ENCODE peak calls at places on chromosomes 3 and 15, in five cellular contexts. K is AG04450, Z is brain microvascular endothelial cell, A is suprapubic skin, H is SK-N-SH. L is an unnamed sample.

GRCh38 chr15:65081758-65082157 is 5.2 kb downstream of the KBTBD13 start:
- DNase-seq in K (no peak), Z (no peak), A (no peak), H (no peak), L (no peak)

GRCh38 chr3:125647318-125648014 is 52.2 kb upstream of the OSBPL11 start:
- DNase-seq in Z (no peak), H (no peak), A (no peak), K (no peak), L (no peak)

GRCh38 chr15:45338417-45338816 is 39.9 kb downstream of the GATM start:
- DNase-seq in A (no peak), Z (no peak), H (no peak), K (no peak), L (no peak)

GRCh38 chr3:59001675-59002074 is 48.1 kb downstream of the CFAP20DC start:
- DNase-seq in A (no peak), H (no peak), Z (no peak), K (no peak), L (no peak)

GRCh38 chr3:17074559-17074958 is 189.8 kb downstream of the PLCL2 start:
- DNase-seq in H (no peak), A (no peak), K (no peak), Z (no peak), L (no peak)

GRCh38 chr3:58630081-58630709 is 36.4 kb downstream of the FAM3D start:
- DNase-seq in A (peak), Z (peak), H (peak), K (no peak), L (peak)

GRCh38 chr3:134299185-134299887 is 48.7 kb upstream of the RYK start:
- DNase-seq in Z (no peak), A (no peak), H (no peak), K (no peak), L (peak)

GRCh38 chr15:70166506-70167087 is 68.9 kb upstream of the TLE3 start:
- DNase-seq in Z (no peak), A (peak), H (no peak), K (no peak), L (no peak)

GRCh38 chr3:52774901-52775864 is 2.2 kb upstream of the ITIH1 start:
- DNase-seq in H (peak), A (no peak), Z (no peak), K (no peak), L (no peak)

GRCh38 chr3:51391566-51392300 is 648 bp downstream of the RBM15B start:
- DNase-seq in Z (peak), A (peak), H (peak), K (no peak), L (peak)

GRCh38 chr15:97955529-97955928 is 5.0 kb upstream of the ARRDC4 start:
- DNase-seq in K (no peak), Z (no peak), A (no peak), H (no peak), L (no peak)

GRCh38 chr15:71485094-71485693 is 325.2 kb upstream of the NR2E3 start:
- DNase-seq in Z (no peak), K (no peak), A (no peak), H (peak), L (no peak)

GRCh38 chr3:13528217-13528801 is 20.6 kb upstream of the FBLN2 start:
- DNase-seq in A (no peak), K (no peak), H (peak), Z (no peak), L (peak)

GRCh38 chr3:149369991-149370866 is 7.2 kb downstream of the TM4SF1 start:
- DNase-seq in H (no peak), K (no peak), Z (no peak), A (no peak), L (peak)

GRCh38 chr3:149368850-149369497 is 8.5 kb downstream of the TM4SF1 start:
- DNase-seq in A (no peak), H (no peak), Z (no peak), K (no peak), L (peak)

GRCh38 chr3:149373235-149374125 is 4.0 kb downstream of the TM4SF1 start:
- DNase-seq in K (peak), A (no peak), Z (no peak), H (no peak), L (peak)

GRCh38 chr3:149371723-149372114 is 5.7 kb downstream of the TM4SF1 start:
- DNase-seq in H (no peak), Z (no peak), K (no peak), A (no peak), L (no peak)

GRCh38 chr3:149371001-149371722 is 6.3 kb downstream of the TM4SF1 start:
- DNase-seq in A (no peak), H (no peak), Z (no peak), K (no peak), L (peak)
- TF ChIP-seq CTCF in A (no peak), H (no peak), Z (peak), K (peak), L (no peak)

GRCh38 chr3:127255516-127255915 is 32.3 kb downstream of the PRR20G start:
- DNase-seq in A (no peak), Z (no peak), H (no peak), K (no peak), L (no peak)

GRCh38 chr3:127256138-127256537 is 31.7 kb downstream of the PRR20G start:
- DNase-seq in K (no peak), A (no peak), Z (no peak), H (no peak), L (no peak)

GRCh38 chr3:127256872-127257271 is 31.0 kb downstream of the PRR20G start:
- DNase-seq in Z (no peak), A (no peak), H (no peak), K (no peak), L (no peak)

GRCh38 chr3:127258733-127259132 is 29.1 kb downstream of the PRR20G start:
- DNase-seq in A (no peak), Z (no peak), H (no peak), K (no peak), L (no peak)

DNA sequence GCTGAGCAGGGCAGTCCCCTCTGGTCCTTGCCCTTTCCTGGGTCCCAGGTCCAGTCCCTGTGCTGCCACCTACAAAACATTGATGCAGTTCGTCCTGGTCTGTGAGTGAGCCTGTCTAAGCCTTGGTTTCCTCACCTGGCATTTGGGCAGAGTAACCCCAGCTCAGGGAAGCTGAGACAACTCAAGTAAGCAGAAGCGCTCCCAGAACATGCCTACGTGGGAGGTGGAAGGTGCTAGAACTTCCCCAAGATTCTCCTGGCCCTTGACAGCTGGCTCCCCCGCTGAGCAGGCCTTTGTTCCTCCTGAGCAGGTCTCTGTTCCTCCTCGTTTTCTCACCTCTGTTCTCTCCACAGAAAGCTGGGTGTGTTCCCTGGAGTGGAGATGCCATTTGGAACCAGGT is 30.5 kb downstream of the PRR20G start:
- DNase-seq in K (no peak), A (no peak), H (no peak), Z (no peak), L (no peak)
- H3K4me3 ChIP-seq in K (no peak), A (no peak), H (no peak), Z (no peak), L (no peak)

DNA sequence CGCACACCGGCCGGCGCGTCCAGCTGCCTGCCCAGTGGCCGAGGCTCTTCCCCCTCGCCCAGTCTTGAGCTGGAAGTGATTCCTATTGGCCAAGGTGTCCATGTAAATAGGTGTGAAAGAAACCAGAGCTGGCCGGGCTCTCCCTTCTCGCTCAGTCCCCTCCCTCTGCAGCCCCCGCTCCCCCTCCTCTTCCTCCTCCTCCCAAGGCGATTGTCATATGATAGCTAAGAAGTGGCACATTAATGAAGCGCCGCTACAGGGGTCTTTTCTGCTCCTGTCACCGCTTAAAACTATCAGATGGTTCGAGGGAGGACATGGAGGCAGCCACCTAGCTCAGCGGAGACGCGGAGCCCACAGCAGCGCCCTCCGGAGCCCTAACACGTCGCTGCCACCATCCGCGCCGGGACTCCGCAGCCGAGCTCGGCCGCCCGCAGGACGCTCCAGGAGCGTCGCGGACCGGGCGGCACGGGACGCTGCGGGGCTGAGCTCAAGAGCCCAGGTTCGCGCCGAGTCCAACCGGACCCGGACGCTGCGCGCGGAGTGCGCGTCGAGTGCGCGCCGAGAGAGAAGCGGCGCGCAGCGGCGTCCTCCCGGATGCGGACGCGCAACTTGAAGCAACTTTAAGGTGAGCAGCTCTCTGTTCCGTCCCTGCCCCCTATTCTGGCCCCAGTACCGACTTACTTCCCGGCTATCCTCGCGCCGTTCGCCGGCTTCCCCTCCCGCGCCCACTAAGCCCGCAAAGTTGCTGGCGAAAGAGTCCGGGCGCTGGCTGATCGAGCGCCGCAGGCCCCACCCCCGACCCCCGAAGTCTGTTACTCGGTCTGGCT is at the start of gene FOXB1:
- DNase-seq in K (no peak), Z (no peak), H (peak), A (no peak), L (no peak)
- TF ChIP-seq CTCF in K (no peak), Z (peak), H (no peak), A (no peak), L (no peak)

GRCh38 chr15:81001180-81002003 is 669 bp downstream of the TLNRD1 start:
- DNase-seq in K (no peak), A (peak), H (peak), Z (no peak), L (peak)
- H3K4me3 ChIP-seq in K (peak), A (peak), H (peak), Z (peak), L (peak)

DNA sequence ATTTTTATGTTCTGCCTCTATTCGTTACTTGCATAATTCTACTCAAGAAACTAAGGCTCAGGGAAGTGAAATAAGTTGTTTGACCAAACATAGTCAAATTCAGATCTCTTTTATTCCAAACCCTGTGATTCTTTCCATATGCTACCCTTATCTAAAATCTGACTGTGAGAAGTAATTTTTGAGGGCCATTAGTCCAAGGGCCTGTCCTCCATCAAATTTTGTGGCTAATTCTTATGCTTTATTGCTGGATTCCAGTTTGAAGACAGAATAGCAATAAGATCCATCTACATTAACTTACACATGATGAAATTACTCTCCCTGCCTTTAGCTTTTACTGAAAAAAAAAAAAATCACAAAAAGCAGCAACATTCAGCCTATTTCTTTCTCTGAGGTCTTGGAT is 74.0 kb downstream of the ZIC1 start:
- DNase-seq in A (no peak), Z (no peak), K (no peak), H (peak), L (no peak)
- TF ChIP-seq CTCF in A (no peak), Z (no peak), K (no peak), H (no peak), L (no peak)

DNA sequence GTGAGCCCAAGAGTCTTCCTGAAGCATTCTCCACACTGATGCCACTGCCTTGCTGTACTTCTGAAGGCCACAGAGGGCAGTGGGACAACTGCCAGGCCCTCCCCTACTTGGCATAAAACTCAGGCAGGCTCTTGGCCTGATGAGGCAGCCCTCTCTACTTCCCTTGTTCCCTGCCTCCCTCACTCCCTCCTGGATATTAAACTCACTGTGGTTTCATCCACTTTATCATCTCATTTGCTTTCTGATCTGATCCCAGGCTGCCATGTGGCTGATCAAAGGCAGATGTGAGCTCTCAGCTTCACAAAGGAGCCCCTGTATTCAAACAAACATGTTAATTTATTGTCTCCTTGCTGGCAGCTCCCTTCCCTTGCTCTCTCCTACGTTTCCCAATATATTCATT is 533.5 kb downstream of the IGSF11 start:
- DNase-seq in K (no peak), H (peak), Z (no peak), A (no peak), L (peak)
- H3K4me3 ChIP-seq in K (no peak), H (no peak), Z (no peak), A (no peak), L (no peak)

DNA sequence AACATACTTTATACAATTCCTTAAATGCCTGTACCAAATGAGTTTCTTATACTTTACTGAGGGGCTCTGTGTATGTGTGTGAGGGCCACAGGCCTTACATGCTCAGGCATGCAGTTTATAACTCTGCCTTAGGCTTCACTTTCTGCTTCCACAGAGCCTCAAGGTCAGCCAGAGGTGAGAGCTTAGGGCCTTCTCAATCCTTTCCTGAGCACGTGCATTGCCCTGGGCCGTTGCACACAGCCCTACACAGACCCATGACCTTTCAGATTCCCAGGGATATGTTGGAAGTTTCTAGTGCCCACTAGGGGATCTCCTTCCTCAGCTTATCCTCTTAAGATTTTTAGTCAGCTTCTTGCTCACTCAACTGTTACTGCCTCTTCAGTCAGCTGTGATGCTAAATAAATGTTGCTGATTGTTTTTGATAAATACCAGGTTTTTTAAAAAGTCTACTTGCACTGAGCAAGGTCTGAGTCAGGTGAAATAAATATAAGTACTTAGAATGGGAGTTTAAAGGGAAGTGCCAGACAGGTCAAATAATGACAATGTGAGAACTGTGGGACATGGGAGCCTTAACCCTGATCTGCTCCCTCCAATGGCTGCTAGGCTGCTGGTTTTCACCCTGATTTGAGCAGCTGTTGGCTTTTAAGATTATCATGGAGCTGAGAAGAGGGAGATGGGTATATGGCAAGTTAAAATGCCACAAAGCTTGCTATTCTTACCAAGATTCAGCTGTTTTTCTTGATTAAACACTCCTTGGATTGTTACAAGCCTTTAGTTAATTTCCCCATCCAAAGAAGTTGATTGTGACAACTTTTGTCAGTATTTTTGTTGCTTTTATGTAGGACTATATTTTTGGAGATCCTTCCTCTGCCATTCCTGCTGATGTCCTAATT is 169.5 kb downstream of the PLD1 start:
- DNase-seq in K (peak), A (no peak), Z (peak), H (no peak), L (peak)
- TF ChIP-seq CTCF in K (peak), A (no peak), Z (peak), H (peak), L (peak)

GRCh38 chr3:168248383-168249047 is 152.8 kb upstream of the GOLIM4 start:
- DNase-seq in Z (peak), H (peak), K (no peak), A (no peak), L (peak)

GRCh38 chr3:168250415-168250861 is 154.7 kb upstream of the GOLIM4 start:
- DNase-seq in H (peak), A (no peak), Z (peak), K (no peak), L (peak)

GRCh38 chr3:168249048-168249538 is 153.4 kb upstream of the GOLIM4 start:
- DNase-seq in K (no peak), A (no peak), H (no peak), Z (peak), L (peak)

GRCh38 chr3:168251371-168251770 is 155.6 kb upstream of the GOLIM4 start:
- DNase-seq in K (no peak), A (no peak), H (no peak), Z (no peak), L (no peak)

DNA sequence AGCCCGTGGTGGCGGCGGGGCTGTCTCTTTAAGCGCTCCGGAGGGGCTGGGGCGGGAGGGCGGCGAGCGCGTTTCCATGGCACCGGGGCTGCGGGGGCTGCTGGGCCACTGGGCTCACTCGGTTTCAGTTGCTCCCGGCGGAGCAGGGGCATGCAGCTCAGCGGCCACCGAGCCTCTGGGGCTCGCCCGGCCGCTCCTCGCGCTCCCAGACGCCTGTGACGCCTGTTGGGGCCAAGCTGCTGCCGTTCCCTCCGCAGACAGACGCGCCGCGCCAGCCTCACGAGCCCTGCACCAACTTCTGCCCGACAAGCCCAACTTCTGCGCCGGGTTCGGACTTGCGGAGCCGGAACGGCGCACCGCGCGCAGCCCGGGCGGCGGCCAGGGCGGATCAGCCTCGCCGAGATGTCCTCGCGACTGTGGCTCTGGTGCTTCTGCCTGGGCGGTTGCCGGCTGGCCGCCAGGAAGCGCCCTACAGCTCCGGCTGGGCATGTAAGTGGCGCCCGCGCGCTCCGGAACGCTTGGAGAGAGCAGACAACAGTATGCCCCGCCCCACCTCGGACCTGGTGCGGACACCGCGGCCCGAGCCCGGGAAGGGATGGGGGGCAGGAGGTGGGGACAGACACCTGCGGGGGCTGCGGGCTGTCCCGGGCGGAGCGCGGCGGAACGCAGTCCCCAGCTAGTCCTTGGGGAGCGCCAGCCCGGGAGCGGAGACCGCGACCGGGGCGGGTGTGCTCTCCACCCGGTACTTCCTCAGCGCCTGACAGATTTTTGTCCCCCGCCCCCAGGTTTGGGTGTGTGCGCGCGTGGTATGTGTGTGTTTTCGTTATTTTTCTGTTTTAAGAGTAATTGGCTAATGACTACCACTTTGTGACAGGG is 154.1 kb upstream of the GOLIM4 start:
- DNase-seq in Z (peak), H (peak), K (peak), A (peak), L (peak)
- H3K4me3 ChIP-seq in Z (peak), H (peak), K (peak), A (peak), L (peak)

GRCh38 chr15:42576776-42577175 is 1.4 kb downstream of the STARD9 start:
- DNase-seq in A (no peak), K (no peak), Z (no peak), H (peak), L (no peak)

GRCh38 chr15:42576040-42576594 is 711 bp downstream of the STARD9 start:
- DNase-seq in Z (no peak), A (no peak), K (no peak), H (no peak), L (no peak)

GRCh38 chr15:42577514-42578031 is 2.2 kb downstream of the STARD9 start:
- DNase-seq in Z (peak), K (no peak), H (no peak), A (no peak), L (peak)

GRCh38 chr15:42578984-42579537 is 3.7 kb downstream of the STARD9 start:
- DNase-seq in H (no peak), K (no peak), A (no peak), Z (no peak), L (no peak)

GRCh38 chr15:42575188-42576039 is at the start of gene STARD9:
- DNase-seq in A (peak), Z (peak), H (peak), K (peak), L (peak)
- TF ChIP-seq CTCF in A (no peak), Z (no peak), H (no peak), K (no peak), L (no peak)

L was measured in fibroblast of pulmonary artery.